ENCODE peak calls at places on chromosome 1, in eight cellular contexts. E is activated CD4-positive, CD25-positive, alpha-beta regulatory T cell treated with anti-CD3 and anti-CD28 coated beads, Interleukin-2, amount 50 U/mL, for 72 hours; A is NCI-H1436; R is activated CD4-positive, alpha-beta T cell treated with anti-CD3 and anti-CD28 coated beads for 1 hour; F is GM03348; B is hepatocyte; Y is WTC11; I is GM12864. M is an unnamed sample.

GRCh38 chr1:238895911-238896310 is 490.5 kb upstream of the CHRM3 start:
- DNase-seq in E (no peak), A (no peak), R (no peak), F (no peak), B (no peak), Y (no peak), I (no peak), M (no peak)

GRCh38 chr1:55612988-55613387 is 397.8 kb upstream of the USP24 start:
- DNase-seq in E (no peak), A (no peak), R (no peak), F (peak; percentile 53), B (no peak), Y (no peak), I (no peak), M (no peak)

GRCh38 chr1:21663251-21663950 is 5.8 kb downstream of the RAP1GAP start:
- DNase-seq in E (peak; percentile 6), A (no peak), R (no peak), F (no peak), B (no peak), Y (no peak), I (no peak), M (no peak)

GRCh38 chr1:119686661-119687060 is 25.1 kb upstream of the PHGDH start:
- DNase-seq in E (no peak), A (no peak), R (no peak), F (no peak), B (peak; percentile 14), Y (no peak), I (no peak), M (no peak)

GRCh38 chr1:2300004-2300771 is 72.1 kb downstream of the SKI start:
- DNase-seq in E (peak; percentile 73), A (no peak), R (peak; percentile 55), F (no peak), B (no peak), Y (no peak), I (peak; percentile 84), M (peak; percentile 86)

GRCh38 chr1:88983791-88984552 is 8.5 kb downstream of the KYAT3 start:
- DNase-seq in E (no peak), A (peak; percentile 32), R (no peak), F (peak; percentile 64), B (peak; percentile 52), Y (no peak), I (peak; percentile 40), M (no peak)

GRCh38 chr1:60419023-60419422 is 345.5 kb upstream of the C1orf87 start:
- DNase-seq in E (no peak), A (no peak), R (no peak), F (no peak), B (no peak), Y (no peak), I (no peak), M (no peak)

GRCh38 chr1:30420519-30421050 is 302.8 kb downstream of the MATN1 start:
- DNase-seq in E (no peak), A (no peak), R (no peak), F (peak; percentile 2), B (no peak), Y (no peak), I (no peak), M (no peak)

GRCh38 chr1:48644950-48645605 is 131.6 kb downstream of the BEND5 start:
- DNase-seq in E (no peak), A (no peak), R (no peak), F (no peak), B (no peak), Y (no peak), I (no peak), M (no peak)

GRCh38 chr1:201649776-201650607 is 111.1 kb downstream of the NAV1 start:
- DNase-seq in E (no peak), A (peak; percentile 92), R (no peak), F (peak; percentile 90), B (peak; percentile 88), Y (peak; percentile 92), I (no peak), M (no peak)

GRCh38 chr1:54814571-54814970 is 13.4 kb upstream of the TTC22 start:
- DNase-seq in E (no peak), A (no peak), R (no peak), F (no peak), B (peak; percentile 2), Y (no peak), I (no peak), M (no peak)

GRCh38 chr1:1020415-1021009 is 592 bp downstream of the AGRN start:
- DNase-seq in E (no peak), A (no peak), R (no peak), F (peak; percentile 54), B (peak; percentile 74), Y (no peak), I (no peak), M (no peak)

GRCh38 chr1:199404976-199405375 is 622.5 kb upstream of the NR5A2 start:
- DNase-seq in E (no peak), A (no peak), R (no peak), F (no peak), B (no peak), Y (no peak), I (no peak), M (no peak)

GRCh38 chr1:15411593-15412487 is 2.2 kb downstream of the EFHD2 start:
- DNase-seq in E (peak; percentile 46), A (no peak), R (no peak), F (no peak), B (no peak), Y (no peak), I (no peak), M (peak; percentile 56)

GRCh38 chr1:86500731-86501130 is 32.0 kb downstream of the CLCA1 start:
- DNase-seq in E (no peak), A (no peak), R (no peak), F (peak; percentile 18), B (no peak), Y (no peak), I (no peak), M (no peak)

GRCh38 chr1:165403835-165404482 is 41.0 kb downstream of the RXRG start:
- DNase-seq in E (no peak), A (no peak), R (no peak), F (peak; percentile 32), B (peak; percentile 57), Y (peak; percentile 66), I (no peak), M (no peak)

GRCh38 chr1:181189691-181190361 is 101.3 kb downstream of the IER5 start:
- DNase-seq in E (peak; percentile 86), A (peak; percentile 55), R (peak; percentile 69), F (peak; percentile 93), B (peak; percentile 85), Y (peak; percentile 87), I (no peak), M (peak; percentile 83)

GRCh38 chr1:24506706-24507422 is 4.2 kb downstream of the RCAN3 start:
- DNase-seq in E (no peak), A (no peak), R (no peak), F (no peak), B (no peak), Y (no peak), I (no peak), M (no peak)

GRCh38 chr1:59125154-59125553 is 171.7 kb upstream of the FGGY start:
- DNase-seq in E (no peak), A (no peak), R (no peak), F (no peak), B (no peak), Y (no peak), I (no peak), M (peak; percentile 9)

GRCh38 chr1:153827168-153827964 is 52.2 kb downstream of the SLC27A3 start:
- DNase-seq in E (no peak), A (no peak), R (no peak), F (no peak), B (no peak), Y (no peak), I (no peak), M (no peak)

GRCh38 chr1:46522184-46522968 is 29.1 kb downstream of the KNCN start:
- DNase-seq in E (no peak), A (no peak), R (no peak), F (peak; percentile 83), B (peak; percentile 49), Y (no peak), I (no peak), M (no peak)

GRCh38 chr1:31855038-31855845 is 39.4 kb upstream of the SPOCD1 start:
- DNase-seq in E (no peak), A (no peak), R (no peak), F (peak; percentile 70), B (peak; percentile 67), Y (no peak), I (no peak), M (no peak)

GRCh38 chr1:185152187-185152767 is 4.5 kb downstream of the TRMT1L start:
- DNase-seq in E (no peak), A (no peak), R (no peak), F (peak; percentile 44), B (peak; percentile 29), Y (no peak), I (no peak), M (no peak)

GRCh38 chr1:62682531-62682930 is 5.7 kb downstream of the DOCK7 start:
- DNase-seq in E (no peak), A (no peak), R (no peak), F (peak; percentile 26), B (no peak), Y (no peak), I (no peak), M (no peak)